ENCODE peak calls at places on chromosomes 1 and 21, in ten cellular contexts. J is ACHN; T is AG20443; K is NCI-H1105; N is lung microvascular endothelial cell; W is lung; C is anterior cingulate cortex; H is stimulated activated CD8-positive, alpha-beta memory T cell treated with anti-CD3 and anti-CD28 coated beads, Interleukin-7, amount 100 ng/mL, for 48 hours; S is NAMALWA; L is naive thymus-derived CD8-positive, alpha-beta T cell. O is an unnamed sample.

GRCh38 chr21:35635261-35635660 is 425.1 kb downstream of the SETD4 start:
- DNase-seq in J (no peak), T (peak; percentile 85), K (no peak), N (no peak), W (no peak), C (no peak), H (no peak), S (no peak), L (no peak), O (no peak)

GRCh38 chr1:77824083-77824482 is 44.6 kb downstream of the MIGA1 start:
- DNase-seq in J (peak; percentile 31), T (peak; percentile 24), K (no peak), N (no peak), W (no peak), C (no peak), H (no peak), S (no peak), L (no peak), O (no peak)

GRCh38 chr1:201568859-201569294 is 29.9 kb downstream of the NAV1 start:
- DNase-seq in J (no peak), T (no peak), K (no peak), N (no peak), W (no peak), C (no peak), H (no peak), S (no peak), L (no peak), O (no peak)

GRCh38 chr1:62222321-62222720 is 27.7 kb downstream of the L1TD1 start:
- DNase-seq in J (no peak), T (no peak), K (no peak), N (no peak), W (no peak), C (no peak), H (no peak), S (no peak), L (no peak), O (no peak)

GRCh38 chr1:178510155-178510554 is 2.8 kb upstream of the TEX35 start:
- DNase-seq in J (no peak), T (no peak), K (no peak), N (no peak), W (no peak), C (no peak), H (no peak), S (no peak), L (no peak), O (no peak)

GRCh38 chr1:12037486-12038355 is 18.4 kb downstream of the MIIP start:
- DNase-seq in J (no peak), T (no peak), K (no peak), N (no peak), W (no peak), C (no peak), H (no peak), S (no peak), L (no peak), O (no peak)

GRCh38 chr1:52632732-52633290 is at the start of gene SHISAL2A:
- DNase-seq in J (no peak), T (no peak), K (no peak), N (peak; percentile 58), W (no peak), C (peak; percentile 6), H (peak; percentile 37), S (no peak), L (peak; percentile 47), O (no peak)

GRCh38 chr1:91876040-91876470 is 9.9 kb downstream of the TGFBR3 start:
- DNase-seq in J (no peak), T (no peak), K (no peak), N (no peak), W (no peak), C (no peak), H (peak; percentile 40), S (no peak), L (no peak), O (no peak)

GRCh38 chr21:37204580-37204979 is 62.6 kb downstream of the VPS26C start:
- DNase-seq in J (no peak), T (no peak), K (no peak), N (no peak), W (no peak), C (no peak), H (no peak), S (no peak), L (no peak), O (no peak)

GRCh38 chr1:1332031-1332755 is 1.1 kb downstream of the TAS1R3 start:
- DNase-seq in J (no peak), T (no peak), K (no peak), N (no peak), W (no peak), C (no peak), H (no peak), S (no peak), L (no peak), O (no peak)

GRCh38 chr1:6937048-6937447 is 151.8 kb downstream of the CAMTA1 start:
- DNase-seq in J (no peak), T (no peak), K (no peak), N (no peak), W (no peak), C (no peak), H (no peak), S (no peak), L (no peak), O (no peak)

O was measured in prostate gland.